ENCODE peak calls at places on chromosomes 7 and 10, in four cellular contexts. F is stomach, I is aorta, E is mesendoderm. U is an unnamed sample.
A peak's percentile ranks its signal among the peaks of the same experiment; 100 is the strongest.

GRCh38 chr10:123614888-123615287 is 51.3 kb upstream of the GPR26 start:
- DNase-seq in F (peak; percentile 64), I (peak; percentile 83), E (peak; percentile 89), U (no peak)

GRCh38 chr7:87206361-87206760 is 13.2 kb downstream of the TMEM243 start:
- DNase-seq in F (no peak), I (no peak), E (no peak), U (no peak)

GRCh38 chr7:42606217-42606905 is 305.5 kb downstream of the C7orf25 start:
- DNase-seq in F (no peak), I (no peak), E (no peak), U (no peak)

GRCh38 chr10:86104611-86105145 is 261.9 kb downstream of the GRID1 start:
- DNase-seq in F (no peak), I (peak; percentile 32), E (no peak), U (no peak)

GRCh38 chr7:69049341-69049740 is 548.9 kb upstream of the AUTS2 start:
- DNase-seq in F (no peak), I (no peak), E (no peak), U (no peak)

GRCh38 chr10:100338434-100339036 is 8.5 kb upstream of the SCD start:
- DNase-seq in F (peak; percentile 85), I (peak; percentile 90), E (peak; percentile 69), U (no peak)

GRCh38 chr7:4929005-4929404 is 30.0 kb downstream of the MMD2 start:
- DNase-seq in F (no peak), I (no peak), E (no peak), U (no peak)

GRCh38 chr10:43420369-43421200 is 11.6 kb upstream of the HNRNPF start:
- DNase-seq in F (peak; percentile 83), I (peak; percentile 95), E (peak; percentile 82), U (no peak)

GRCh38 chr10:15201589-15202300 is 33.3 kb upstream of the NMT2 start:
- DNase-seq in F (no peak), I (no peak), E (no peak), U (no peak)

GRCh38 chr7:76129366-76129765 is 72.3 kb upstream of the SRRM3 start:
- DNase-seq in F (no peak), I (no peak), E (no peak), U (no peak)

GRCh38 chr7:8115547-8116402 is 146.2 kb downstream of the ICA1 start:
- DNase-seq in F (no peak), I (no peak), E (no peak), U (no peak)

GRCh38 chr7:28570113-28570969 is 158.0 kb downstream of the CREB5 start:
- DNase-seq in F (no peak), I (no peak), E (no peak), U (no peak)

GRCh38 chr7:2632717-2633537 is 1.1 kb downstream of the TTYH3 start:
- DNase-seq in F (peak; percentile 52), I (peak; percentile 87), E (peak; percentile 75), U (no peak)

GRCh38 chr7:149261829-149262617 is at the start of gene ZNF783:
- DNase-seq in F (peak; percentile 91), I (peak; percentile 96), E (peak; percentile 92), U (no peak)

GRCh38 chr10:60981012-60981411 is 37.0 kb upstream of the RHOBTB1 start:
- DNase-seq in F (no peak), I (no peak), E (no peak), U (no peak)

GRCh38 chr10:109875151-109875568 is 48.2 kb downstream of the XPNPEP1 start:
- DNase-seq in F (peak; percentile 20), I (no peak), E (no peak), U (no peak)

GRCh38 chr10:110973400-110973799 is 54.0 kb downstream of the SHOC2 start:
- DNase-seq in F (no peak), I (no peak), E (no peak), U (no peak)

GRCh38 chr7:34596887-34597286 is 61.1 kb upstream of the NPSR1 start:
- DNase-seq in F (no peak), I (no peak), E (peak; percentile 39), U (no peak)

GRCh38 chr10:133318494-133319127 is 9.9 kb downstream of the ZNF511 start:
- DNase-seq in F (peak; percentile 74), I (peak; percentile 87), E (peak; percentile 83), U (no peak)

GRCh38 chr7:3200504-3200903 is 100.5 kb upstream of the SDK1 start:
- DNase-seq in F (peak; percentile 32), I (no peak), E (peak; percentile 82), U (no peak)

GRCh38 chr7:104967595-104967994 is 46.4 kb upstream of the KMT2E start:
- DNase-seq in F (no peak), I (no peak), E (no peak), U (no peak)

GRCh38 chr7:69962077-69962855 is 364.0 kb downstream of the AUTS2 start:
- DNase-seq in F (peak; percentile 77), I (no peak), E (no peak), U (no peak)

GRCh38 chr7:29326872-29327271 is 132.3 kb downstream of the CHN2 start:
- DNase-seq in F (no peak), I (no peak), E (no peak), U (no peak)

GRCh38 chr10:88149906-88150305 is 286.5 kb downstream of the PTEN start:
- DNase-seq in F (no peak), I (no peak), E (no peak), U (no peak)

GRCh38 chr7:55111007-55111406 is 92.2 kb downstream of the EGFR start:
- DNase-seq in F (no peak), I (no peak), E (no peak), U (no peak)

GRCh38 chr10:48361201-48361600 is 54.7 kb downstream of the MAPK8 start:
- DNase-seq in F (no peak), I (no peak), E (no peak), U (no peak)

GRCh38 chr10:119361037-119361436 is 153.7 kb downstream of the GRK5 start:
- DNase-seq in F (no peak), I (peak; percentile 59), E (no peak), U (no peak)

GRCh38 chr7:97174308-97174707 is 56.8 kb downstream of the SDHAF3 start:
- DNase-seq in F (no peak), I (no peak), E (no peak), U (no peak)

GRCh38 chr10:1359599-1359955 is 303.4 kb downstream of the WDR37 start:
- DNase-seq in F (no peak), I (no peak), E (no peak), U (no peak)

GRCh38 chr10:1361411-1362105 is 305.4 kb downstream of the WDR37 start:
- DNase-seq in F (no peak), I (no peak), E (no peak), U (no peak)

GRCh38 chr10:1360581-1361164 is 304.5 kb downstream of the WDR37 start:
- DNase-seq in F (no peak), I (no peak), E (peak; percentile 90), U (no peak)

GRCh38 chr10:1358860-1359598 is 302.8 kb downstream of the WDR37 start:
- DNase-seq in F (no peak), I (no peak), E (no peak), U (no peak)

DNA sequence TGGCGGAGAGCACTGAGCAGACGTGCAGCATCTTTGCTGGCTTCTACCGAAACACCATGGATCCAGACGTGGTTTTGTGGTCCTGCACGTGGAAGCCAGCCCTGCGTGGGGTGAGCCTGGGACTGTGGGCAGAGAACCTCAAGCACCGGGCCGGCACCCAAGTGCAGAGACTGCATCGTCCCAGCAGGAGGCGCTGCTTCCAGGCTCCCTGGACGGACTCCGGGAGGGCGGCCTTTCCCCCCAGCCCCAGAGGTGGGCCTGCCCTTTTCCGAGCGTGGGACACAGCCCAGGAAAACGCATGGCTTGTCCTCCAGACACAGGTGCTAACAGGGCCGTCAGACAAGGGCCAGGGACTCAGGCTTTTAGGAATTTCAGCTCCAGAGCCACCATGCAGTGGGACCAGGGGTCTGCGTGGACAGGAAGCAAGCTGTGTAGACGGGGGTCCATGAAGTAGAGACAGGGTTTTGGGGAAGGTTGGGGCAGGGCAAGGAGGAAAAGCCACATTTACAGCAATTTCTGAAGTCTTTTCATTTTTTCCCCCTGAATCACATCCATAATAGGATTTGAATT is 303.9 kb downstream of the WDR37 start:
- DNase-seq in F (no peak), I (no peak), E (peak; percentile 77), U (no peak)
- H3K4me3 ChIP-seq in F (no peak overlapping the region), I (no peak overlapping the region), E (no peak overlapping the region), U (no peak overlapping the region)

GRCh38 chr7:102205915-102206314 is 80.8 kb upstream of the SH2B2 start:
- DNase-seq in F (no peak), I (no peak), E (no peak), U (no peak)
- H3K36me3 ChIP-seq in F (peaks cover 100% of the 10 kb centered on the region), I (no peaks in the 10 kb centered on the region), E (peaks cover 21% of the 10 kb centered on the region), U (no peaks in the 10 kb centered on the region)

DNA sequence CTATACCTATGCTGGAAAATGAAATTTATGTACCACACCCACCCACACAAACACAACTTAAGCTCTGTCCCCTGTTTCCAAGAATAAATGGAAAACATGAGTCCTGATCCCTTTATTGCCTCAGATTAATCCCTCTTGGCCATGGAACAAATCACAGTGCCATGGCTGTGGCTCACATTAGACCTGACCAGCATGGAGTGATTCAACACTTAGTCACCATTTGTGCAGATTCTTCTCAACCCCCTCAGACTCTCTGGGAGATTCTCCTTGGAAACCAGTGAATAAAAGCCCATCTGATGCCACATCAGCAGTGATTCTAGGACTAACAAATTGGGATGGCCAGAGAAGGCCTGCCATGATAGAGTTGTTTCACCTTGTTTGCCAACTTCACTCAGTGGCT is 204.4 kb upstream of the TMEM72 start:
- DNase-seq in F (no peak), I (no peak), E (no peak), U (no peak)
- H3K27ac ChIP-seq in F (no peak overlapping the region), I (no peak overlapping the region), E (no peak overlapping the region), U (no peak overlapping the region)

GRCh38 chr10:352476-353235 is 217.4 kb downstream of the ZMYND11 start:
- DNase-seq in F (no peak), I (no peak), E (no peak), U (no peak)
- H3K4me3 ChIP-seq in F (no peak overlapping the region), I (no peak overlapping the region), E (no peak overlapping the region), U (no peak overlapping the region)

GRCh38 chr10:29525762-29526161 is 109.0 kb downstream of the SVIL start:
- DNase-seq in F (no peak), I (no peak), E (no peak), U (no peak)
- H3K36me3 ChIP-seq in F (peaks cover 67% of the 10 kb centered on the region), I (peaks cover 8% of the 10 kb centered on the region), E (no peaks in the 10 kb centered on the region), U (no peaks in the 10 kb centered on the region)

GRCh38 chr10:11827414-11827813 is 4.3 kb downstream of the PROSER2 start:
- DNase-seq in F (no peak), I (no peak), E (no peak), U (no peak)
- H3K27ac ChIP-seq in F (no peak overlapping the region), I (no peak overlapping the region), E (no peak overlapping the region), U (no peak overlapping the region)

GRCh38 chr7:89474456-89474855 is 678.9 kb upstream of the TEX47 start:
- DNase-seq in F (no peak), I (no peak), E (no peak), U (no peak)
- H3K4me3 ChIP-seq in F (no peak overlapping the region), I (no peak overlapping the region), E (no peak overlapping the region), U (no peak overlapping the region)

U was measured in SK-N-MC.